ENCODE peak calls at places on chromosome 18, in nine cellular contexts. One of them, this sample, is unnamed.

GRCh38 chr18:63752661-63753060 is 22.6 kb upstream of the SERPINB7 start:
- DNase-seq in NCI-H1092: no peak
- DNase-seq in GM10248: no peak
- DNase-seq in astrocyte: no peak
- DNase-seq in cardiac fibroblast: no peak
- DNase-seq in astrocyte of the spinal cord: no peak
- DNase-seq in OCI-LY7: no peak
- DNase-seq in foreskin keratinocyte: no peak
- DNase-seq in activated CD4-positive, alpha-beta T cell treated with anti-CD3 and anti-CD28 coated beads, Interleukin-2, amount 50 U/mL, for 24 hours: no peak
- DNase-seq in this sample: no peak

GRCh38 chr18:22342625-22343024 is 75.1 kb downstream of the CTAGE1 start:
- DNase-seq in OCI-LY7: no peak
- DNase-seq in GM10248: no peak
- DNase-seq in cardiac fibroblast: peak; percentile 54
- DNase-seq in foreskin keratinocyte: peak; percentile 64
- DNase-seq in astrocyte of the spinal cord: peak; percentile 89
- DNase-seq in astrocyte: peak; percentile 95
- DNase-seq in NCI-H1092: no peak
- DNase-seq in activated CD4-positive, alpha-beta T cell treated with anti-CD3 and anti-CD28 coated beads, Interleukin-2, amount 50 U/mL, for 24 hours: no peak
- DNase-seq in this sample: no peak

GRCh38 chr18:2963048-2963447 is 49.9 kb downstream of the LPIN2 start:
- DNase-seq in activated CD4-positive, alpha-beta T cell treated with anti-CD3 and anti-CD28 coated beads, Interleukin-2, amount 50 U/mL, for 24 hours: no peak
- DNase-seq in NCI-H1092: no peak
- DNase-seq in GM10248: no peak
- DNase-seq in OCI-LY7: peak; percentile 60
- DNase-seq in astrocyte of the spinal cord: no peak
- DNase-seq in cardiac fibroblast: no peak
- DNase-seq in astrocyte: no peak
- DNase-seq in foreskin keratinocyte: no peak
- DNase-seq in this sample: peak; percentile 49

GRCh38 chr18:77251730-77252050 is 2.0 kb downstream of the GALR1 start:
- DNase-seq in NCI-H1092: no peak
- DNase-seq in OCI-LY7: no peak
- DNase-seq in cardiac fibroblast: no peak
- DNase-seq in foreskin keratinocyte: no peak
- DNase-seq in activated CD4-positive, alpha-beta T cell treated with anti-CD3 and anti-CD28 coated beads, Interleukin-2, amount 50 U/mL, for 24 hours: no peak
- DNase-seq in astrocyte of the spinal cord: no peak
- DNase-seq in GM10248: no peak
- DNase-seq in astrocyte: no peak
- DNase-seq in this sample: no peak

GRCh38 chr18:41905786-41906527 is 49.1 kb upstream of the PIK3C3 start:
- DNase-seq in astrocyte of the spinal cord: no peak
- DNase-seq in NCI-H1092: no peak
- DNase-seq in foreskin keratinocyte: no peak
- DNase-seq in astrocyte: peak; percentile 1
- DNase-seq in GM10248: no peak
- DNase-seq in activated CD4-positive, alpha-beta T cell treated with anti-CD3 and anti-CD28 coated beads, Interleukin-2, amount 50 U/mL, for 24 hours: no peak
- DNase-seq in OCI-LY7: no peak
- DNase-seq in cardiac fibroblast: no peak
- DNase-seq in this sample: peak; percentile 6

GRCh38 chr18:21672868-21673267 is 31.7 kb downstream of the ABHD3 start:
- DNase-seq in astrocyte: peak; percentile 56
- DNase-seq in activated CD4-positive, alpha-beta T cell treated with anti-CD3 and anti-CD28 coated beads, Interleukin-2, amount 50 U/mL, for 24 hours: no peak
- DNase-seq in astrocyte of the spinal cord: peak; percentile 29
- DNase-seq in NCI-H1092: no peak
- DNase-seq in GM10248: no peak
- DNase-seq in OCI-LY7: no peak
- DNase-seq in foreskin keratinocyte: peak; percentile 78
- DNase-seq in cardiac fibroblast: peak; percentile 27
- DNase-seq in this sample: no peak

GRCh38 chr18:67266591-67267237 is 249.8 kb downstream of the DSEL start:
- DNase-seq in foreskin keratinocyte: peak; percentile 37
- DNase-seq in GM10248: no peak
- DNase-seq in astrocyte of the spinal cord: peak; percentile 57
- DNase-seq in OCI-LY7: no peak
- DNase-seq in cardiac fibroblast: peak; percentile 73
- DNase-seq in astrocyte: peak; percentile 39
- DNase-seq in NCI-H1092: no peak
- DNase-seq in activated CD4-positive, alpha-beta T cell treated with anti-CD3 and anti-CD28 coated beads, Interleukin-2, amount 50 U/mL, for 24 hours: no peak
- DNase-seq in this sample: no peak

GRCh38 chr18:63534615-63535014 is 7.6 kb upstream of the SERPINB12 start:
- DNase-seq in NCI-H1092: no peak
- DNase-seq in astrocyte of the spinal cord: no peak
- DNase-seq in astrocyte: no peak
- DNase-seq in activated CD4-positive, alpha-beta T cell treated with anti-CD3 and anti-CD28 coated beads, Interleukin-2, amount 50 U/mL, for 24 hours: no peak
- DNase-seq in cardiac fibroblast: no peak
- DNase-seq in OCI-LY7: no peak
- DNase-seq in GM10248: no peak
- DNase-seq in foreskin keratinocyte: peak; percentile 15
- DNase-seq in this sample: no peak

GRCh38 chr18:47936975-47937374 is 6.5 kb upstream of the SMAD2 start:
- DNase-seq in astrocyte of the spinal cord: no peak
- DNase-seq in OCI-LY7: no peak
- DNase-seq in NCI-H1092: no peak
- DNase-seq in cardiac fibroblast: no peak
- DNase-seq in GM10248: no peak
- DNase-seq in astrocyte: no peak
- DNase-seq in foreskin keratinocyte: no peak
- DNase-seq in activated CD4-positive, alpha-beta T cell treated with anti-CD3 and anti-CD28 coated beads, Interleukin-2, amount 50 U/mL, for 24 hours: no peak
- DNase-seq in this sample: no peak

GRCh38 chr18:75624836-75625235 is 197.3 kb upstream of the SMIM21 start:
- DNase-seq in OCI-LY7: no peak
- DNase-seq in astrocyte of the spinal cord: peak; percentile 14
- DNase-seq in cardiac fibroblast: no peak
- DNase-seq in NCI-H1092: no peak
- DNase-seq in activated CD4-positive, alpha-beta T cell treated with anti-CD3 and anti-CD28 coated beads, Interleukin-2, amount 50 U/mL, for 24 hours: no peak
- DNase-seq in foreskin keratinocyte: no peak
- DNase-seq in GM10248: no peak
- DNase-seq in astrocyte: peak; percentile 42
- DNase-seq in this sample: no peak

GRCh38 chr18:31649894-31650719 is 34.3 kb downstream of the B4GALT6 start:
- DNase-seq in astrocyte: no peak
- DNase-seq in OCI-LY7: no peak
- DNase-seq in GM10248: no peak
- DNase-seq in NCI-H1092: no peak
- DNase-seq in activated CD4-positive, alpha-beta T cell treated with anti-CD3 and anti-CD28 coated beads, Interleukin-2, amount 50 U/mL, for 24 hours: no peak
- DNase-seq in astrocyte of the spinal cord: no peak
- DNase-seq in cardiac fibroblast: no peak
- DNase-seq in foreskin keratinocyte: no peak
- DNase-seq in this sample: no peak

GRCh38 chr18:50151876-50152275 is 43.1 kb downstream of the MYO5B start:
- DNase-seq in OCI-LY7: no peak
- DNase-seq in cardiac fibroblast: peak; percentile 43
- DNase-seq in GM10248: no peak
- DNase-seq in astrocyte of the spinal cord: peak; percentile 13
- DNase-seq in foreskin keratinocyte: peak; percentile 60
- DNase-seq in activated CD4-positive, alpha-beta T cell treated with anti-CD3 and anti-CD28 coated beads, Interleukin-2, amount 50 U/mL, for 24 hours: no peak
- DNase-seq in NCI-H1092: no peak
- DNase-seq in astrocyte: peak; percentile 77
- DNase-seq in this sample: no peak

GRCh38 chr18:48751727-48752468 is 198.9 kb downstream of the SMAD7 start:
- DNase-seq in foreskin keratinocyte: no peak
- DNase-seq in astrocyte: no peak
- DNase-seq in OCI-LY7: no peak
- DNase-seq in astrocyte of the spinal cord: no peak
- DNase-seq in cardiac fibroblast: peak; percentile 47
- DNase-seq in GM10248: no peak
- DNase-seq in NCI-H1092: no peak
- DNase-seq in activated CD4-positive, alpha-beta T cell treated with anti-CD3 and anti-CD28 coated beads, Interleukin-2, amount 50 U/mL, for 24 hours: no peak
- DNase-seq in this sample: no peak

GRCh38 chr18:35248429-35248828 is 7.6 kb downstream of the ZNF397 start:
- DNase-seq in OCI-LY7: no peak
- DNase-seq in foreskin keratinocyte: no peak
- DNase-seq in NCI-H1092: no peak
- DNase-seq in GM10248: no peak
- DNase-seq in activated CD4-positive, alpha-beta T cell treated with anti-CD3 and anti-CD28 coated beads, Interleukin-2, amount 50 U/mL, for 24 hours: no peak
- DNase-seq in cardiac fibroblast: no peak
- DNase-seq in astrocyte: no peak
- DNase-seq in astrocyte of the spinal cord: no peak
- DNase-seq in this sample: no peak

GRCh38 chr18:60163622-60164021 is 209.0 kb downstream of the MC4R start:
- DNase-seq in astrocyte: no peak
- DNase-seq in NCI-H1092: no peak
- DNase-seq in foreskin keratinocyte: no peak
- DNase-seq in OCI-LY7: no peak
- DNase-seq in cardiac fibroblast: no peak
- DNase-seq in GM10248: no peak
- DNase-seq in astrocyte of the spinal cord: no peak
- DNase-seq in activated CD4-positive, alpha-beta T cell treated with anti-CD3 and anti-CD28 coated beads, Interleukin-2, amount 50 U/mL, for 24 hours: no peak
- DNase-seq in this sample: no peak

GRCh38 chr18:54127759-54128378 is 96.6 kb downstream of the MBD2 start:
- DNase-seq in GM10248: peak; percentile 40
- DNase-seq in NCI-H1092: peak; percentile 29
- DNase-seq in astrocyte: no peak
- DNase-seq in activated CD4-positive, alpha-beta T cell treated with anti-CD3 and anti-CD28 coated beads, Interleukin-2, amount 50 U/mL, for 24 hours: no peak
- DNase-seq in foreskin keratinocyte: no peak
- DNase-seq in astrocyte of the spinal cord: peak; percentile 65
- DNase-seq in OCI-LY7: peak; percentile 55
- DNase-seq in cardiac fibroblast: peak; percentile 70
- DNase-seq in this sample: no peak

GRCh38 chr18:10062941-10063300 is 149.1 kb downstream of the VAPA start:
- DNase-seq in foreskin keratinocyte: no peak
- DNase-seq in OCI-LY7: no peak
- DNase-seq in activated CD4-positive, alpha-beta T cell treated with anti-CD3 and anti-CD28 coated beads, Interleukin-2, amount 50 U/mL, for 24 hours: no peak
- DNase-seq in NCI-H1092: no peak
- DNase-seq in astrocyte of the spinal cord: no peak
- DNase-seq in astrocyte: no peak
- DNase-seq in cardiac fibroblast: no peak
- DNase-seq in GM10248: no peak
- DNase-seq in this sample: no peak

GRCh38 chr18:10526211-10526949 is 553 bp downstream of the NAPG start:
- DNase-seq in astrocyte: peak; percentile 31
- DNase-seq in foreskin keratinocyte: peak; percentile 23
- DNase-seq in OCI-LY7: peak; percentile 75
- DNase-seq in activated CD4-positive, alpha-beta T cell treated with anti-CD3 and anti-CD28 coated beads, Interleukin-2, amount 50 U/mL, for 24 hours: peak; percentile 44
- DNase-seq in NCI-H1092: peak; percentile 9
- DNase-seq in cardiac fibroblast: peak; percentile 70
- DNase-seq in GM10248: peak; percentile 70
- DNase-seq in astrocyte of the spinal cord: no peak
- DNase-seq in this sample: peak; percentile 61

GRCh38 chr18:63271881-63272299 is 47.7 kb downstream of the BCL2 start:
- DNase-seq in foreskin keratinocyte: no peak
- DNase-seq in OCI-LY7: no peak
- DNase-seq in activated CD4-positive, alpha-beta T cell treated with anti-CD3 and anti-CD28 coated beads, Interleukin-2, amount 50 U/mL, for 24 hours: no peak
- DNase-seq in astrocyte: no peak
- DNase-seq in astrocyte of the spinal cord: no peak
- DNase-seq in GM10248: no peak
- DNase-seq in NCI-H1092: no peak
- DNase-seq in cardiac fibroblast: no peak
- DNase-seq in this sample: no peak